ENCODE peak calls at places on chromosomes 3 and 15, in seven cellular contexts. One of them, this sample, is unnamed.

GRCh38 chr3:53680026-53680425 is 166.2 kb downstream of the CHDH start:
- DNase-seq in lung: no peak
- DNase-seq in epithelial cell of proximal tubule: no peak
- DNase-seq in Peyer's patch: no peak
- DNase-seq in choroid plexus epithelial cell: peak; percentile 21
- DNase-seq in fibroblast of lung: peak; percentile 19
- DNase-seq in tibial artery: no peak
- DNase-seq in this sample: no peak

GRCh38 chr15:95470997-95471692 is 859.4 kb upstream of the NR2F2 start:
- DNase-seq in choroid plexus epithelial cell: peak; percentile 87
- DNase-seq in Peyer's patch: no peak
- DNase-seq in epithelial cell of proximal tubule: no peak
- DNase-seq in fibroblast of lung: peak; percentile 11
- DNase-seq in tibial artery: no peak
- DNase-seq in lung: no peak
- DNase-seq in this sample: no peak

GRCh38 chr3:153130312-153130977 is 31.6 kb upstream of the RAP2B start:
- DNase-seq in tibial artery: no peak
- DNase-seq in fibroblast of lung: peak; percentile 66
- DNase-seq in choroid plexus epithelial cell: peak; percentile 77
- DNase-seq in lung: no peak
- DNase-seq in Peyer's patch: no peak
- DNase-seq in epithelial cell of proximal tubule: no peak
- DNase-seq in this sample: peak; percentile 62

GRCh38 chr15:26873846-26874245 is 7.0 kb downstream of the GABRA5 start:
- DNase-seq in Peyer's patch: no peak
- DNase-seq in lung: no peak
- DNase-seq in choroid plexus epithelial cell: no peak
- DNase-seq in epithelial cell of proximal tubule: no peak
- DNase-seq in fibroblast of lung: peak; percentile 36
- DNase-seq in tibial artery: no peak
- DNase-seq in this sample: no peak

GRCh38 chr3:197490098-197490497 is 65.7 kb downstream of the BDH1 start:
- DNase-seq in tibial artery: no peak
- DNase-seq in choroid plexus epithelial cell: peak; percentile 53
- DNase-seq in epithelial cell of proximal tubule: no peak
- DNase-seq in fibroblast of lung: peak; percentile 11
- DNase-seq in Peyer's patch: no peak
- DNase-seq in lung: no peak
- DNase-seq in this sample: peak; percentile 16

GRCh38 chr15:39583586-39584265 is 2.8 kb downstream of the THBS1 start:
- DNase-seq in fibroblast of lung: peak; percentile 61
- DNase-seq in choroid plexus epithelial cell: peak; percentile 71
- DNase-seq in epithelial cell of proximal tubule: no peak
- DNase-seq in lung: no peak
- DNase-seq in tibial artery: no peak
- DNase-seq in Peyer's patch: peak; percentile 58
- DNase-seq in this sample: peak; percentile 59

GRCh38 chr3:55434789-55435188 is 52.3 kb downstream of the WNT5A start:
- DNase-seq in lung: no peak
- DNase-seq in choroid plexus epithelial cell: peak; percentile 59
- DNase-seq in Peyer's patch: no peak
- DNase-seq in tibial artery: no peak
- DNase-seq in epithelial cell of proximal tubule: no peak
- DNase-seq in fibroblast of lung: peak; percentile 37
- DNase-seq in this sample: peak; percentile 29

GRCh38 chr15:67103432-67103831 is 38.0 kb downstream of the SMAD3 start:
- DNase-seq in fibroblast of lung: no peak
- DNase-seq in choroid plexus epithelial cell: no peak
- DNase-seq in Peyer's patch: no peak
- DNase-seq in epithelial cell of proximal tubule: no peak
- DNase-seq in tibial artery: no peak
- DNase-seq in lung: no peak
- DNase-seq in this sample: no peak

GRCh38 chr3:38662544-38662943 is 13.1 kb upstream of the SCN5A start:
- DNase-seq in Peyer's patch: no peak
- DNase-seq in lung: no peak
- DNase-seq in choroid plexus epithelial cell: peak; percentile 68
- DNase-seq in epithelial cell of proximal tubule: peak; percentile 10
- DNase-seq in fibroblast of lung: peak; percentile 51
- DNase-seq in tibial artery: no peak
- DNase-seq in this sample: peak; percentile 40

GRCh38 chr3:124858275-124858674 is 28.9 kb downstream of the ITGB5 start:
- DNase-seq in tibial artery: no peak
- DNase-seq in lung: no peak
- DNase-seq in choroid plexus epithelial cell: peak; percentile 73
- DNase-seq in Peyer's patch: no peak
- DNase-seq in fibroblast of lung: peak; percentile 58
- DNase-seq in epithelial cell of proximal tubule: no peak
- DNase-seq in this sample: peak; percentile 63

GRCh38 chr3:72492240-72492639 is 356.0 kb downstream of the SHQ1 start:
- DNase-seq in fibroblast of lung: peak; percentile 96
- DNase-seq in epithelial cell of proximal tubule: peak; percentile 63
- DNase-seq in tibial artery: peak; percentile 85
- DNase-seq in lung: peak; percentile 51
- DNase-seq in choroid plexus epithelial cell: peak; percentile 94
- DNase-seq in Peyer's patch: no peak
- DNase-seq in this sample: peak; percentile 83

GRCh38 chr15:31217566-31218270 is 108.9 kb upstream of the KLF13 start:
- DNase-seq in lung: no peak
- DNase-seq in choroid plexus epithelial cell: no peak
- DNase-seq in fibroblast of lung: no peak
- DNase-seq in Peyer's patch: no peak
- DNase-seq in epithelial cell of proximal tubule: no peak
- DNase-seq in tibial artery: peak; percentile 35
- DNase-seq in this sample: no peak

GRCh38 chr15:31216210-31216911 is 110.3 kb upstream of the KLF13 start:
- DNase-seq in lung: peak; percentile 97
- DNase-seq in epithelial cell of proximal tubule: peak; percentile 4
- DNase-seq in tibial artery: peak; percentile 92
- DNase-seq in Peyer's patch: peak; percentile 95
- DNase-seq in choroid plexus epithelial cell: peak; percentile 46
- DNase-seq in fibroblast of lung: peak; percentile 89
- DNase-seq in this sample: peak; percentile 90

GRCh38 chr15:31215490-31216209 is 111.0 kb upstream of the KLF13 start:
- DNase-seq in tibial artery: peak; percentile 93
- DNase-seq in choroid plexus epithelial cell: peak; percentile 61
- DNase-seq in fibroblast of lung: peak; percentile 74
- DNase-seq in lung: peak; percentile 90
- DNase-seq in Peyer's patch: peak; percentile 94
- DNase-seq in epithelial cell of proximal tubule: no peak
- DNase-seq in this sample: peak; percentile 66

GRCh38 chr15:31214864-31215489 is 111.7 kb upstream of the KLF13 start:
- DNase-seq in fibroblast of lung: peak; percentile 81
- DNase-seq in epithelial cell of proximal tubule: peak; percentile 73
- DNase-seq in Peyer's patch: peak; percentile 61
- DNase-seq in tibial artery: peak; percentile 92
- DNase-seq in choroid plexus epithelial cell: peak; percentile 29
- DNase-seq in lung: peak; percentile 88
- DNase-seq in this sample: peak; percentile 85

DNA sequence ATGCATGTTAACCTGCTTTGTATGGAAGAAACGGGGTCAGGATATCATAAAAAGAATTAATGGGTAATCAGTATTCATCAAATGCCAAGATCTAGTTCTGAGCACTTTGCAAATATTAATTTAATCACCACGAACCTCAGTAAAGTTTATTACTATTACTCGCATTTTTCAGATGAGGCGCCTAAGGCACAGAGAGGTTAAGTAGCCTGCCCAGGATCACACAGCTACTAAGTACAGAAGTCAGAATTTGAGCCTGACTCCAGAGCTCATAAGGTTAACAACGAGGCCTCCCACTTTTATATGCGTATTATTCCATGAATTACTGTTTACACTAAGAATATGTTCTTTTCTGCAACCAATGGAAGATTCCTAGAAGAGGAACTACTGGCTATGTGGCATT is 109.6 kb upstream of the KLF13 start:
- DNase-seq in choroid plexus epithelial cell: no peak
- DNase-seq in Peyer's patch: no peak
- DNase-seq in tibial artery: no peak
- DNase-seq in fibroblast of lung: no peak
- DNase-seq in epithelial cell of proximal tubule: no peak
- DNase-seq in lung: no peak
- DNase-seq in this sample: no peak
- H3K4me3 ChIP-seq in choroid plexus epithelial cell: no peak overlapping the region
- H3K4me3 ChIP-seq in Peyer's patch: no peak overlapping the region
- H3K4me3 ChIP-seq in tibial artery: no peak overlapping the region
- H3K4me3 ChIP-seq in fibroblast of lung: peak overlapping the region; percentile 42
- H3K4me3 ChIP-seq in epithelial cell of proximal tubule: peak overlapping the region; percentile 61
- H3K4me3 ChIP-seq in lung: no peak overlapping the region
- H3K4me3 ChIP-seq in this sample: no peak overlapping the region

DNA sequence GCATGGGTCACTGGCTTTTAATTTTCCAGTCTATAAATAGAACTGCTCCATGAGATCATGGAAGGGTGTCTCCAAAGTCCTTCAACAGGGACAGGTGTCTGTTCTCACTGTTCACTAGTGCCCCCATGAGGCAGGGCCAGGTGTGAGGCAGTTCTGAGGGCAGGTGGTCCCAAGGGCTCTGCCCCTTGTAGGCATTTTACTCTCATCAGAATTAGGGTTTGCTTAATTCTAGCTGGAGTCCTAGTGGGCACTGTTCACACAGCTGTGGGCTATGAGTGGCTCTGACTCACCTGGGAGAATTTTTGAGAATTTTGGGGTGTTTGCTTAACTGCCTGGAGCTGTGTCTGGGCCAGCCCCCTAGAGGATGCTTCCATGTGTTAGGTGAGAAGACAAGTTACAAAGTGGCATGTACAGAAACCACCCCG is 248.0 kb upstream of the LYSMD4 start:
- DNase-seq in lung: no peak
- DNase-seq in Peyer's patch: no peak
- DNase-seq in choroid plexus epithelial cell: no peak
- DNase-seq in fibroblast of lung: no peak
- DNase-seq in epithelial cell of proximal tubule: no peak
- DNase-seq in tibial artery: no peak
- DNase-seq in this sample: no peak
- TF ChIP-seq CTCF in lung: no peak
- TF ChIP-seq CTCF in Peyer's patch: no peak
- TF ChIP-seq CTCF in choroid plexus epithelial cell: no peak
- TF ChIP-seq CTCF in fibroblast of lung: no peak
- TF ChIP-seq CTCF in epithelial cell of proximal tubule: no peak
- TF ChIP-seq CTCF in tibial artery: no peak
- TF ChIP-seq CTCF in this sample: no peak

GRCh38 chr15:23644829-23645228 is 2.8 kb downstream of the MAGEL2 start:
- DNase-seq in fibroblast of lung: no peak
- DNase-seq in Peyer's patch: no peak
- DNase-seq in tibial artery: no peak
- DNase-seq in lung: no peak
- DNase-seq in epithelial cell of proximal tubule: no peak
- DNase-seq in choroid plexus epithelial cell: no peak
- DNase-seq in this sample: no peak

GRCh38 chr15:23645379-23646164 is 2.1 kb downstream of the MAGEL2 start:
- DNase-seq in Peyer's patch: no peak
- DNase-seq in lung: no peak
- DNase-seq in fibroblast of lung: no peak
- DNase-seq in choroid plexus epithelial cell: no peak
- DNase-seq in epithelial cell of proximal tubule: no peak
- DNase-seq in tibial artery: no peak
- DNase-seq in this sample: no peak

GRCh38 chr15:23646165-23647000 is 1.3 kb downstream of the MAGEL2 start:
- DNase-seq in fibroblast of lung: no peak
- DNase-seq in lung: no peak
- DNase-seq in tibial artery: no peak
- DNase-seq in choroid plexus epithelial cell: no peak
- DNase-seq in epithelial cell of proximal tubule: no peak
- DNase-seq in Peyer's patch: no peak
- DNase-seq in this sample: no peak

GRCh38 chr15:23647001-23647295 is 719 bp downstream of the MAGEL2 start:
- DNase-seq in epithelial cell of proximal tubule: no peak
- DNase-seq in choroid plexus epithelial cell: no peak
- DNase-seq in Peyer's patch: no peak
- DNase-seq in fibroblast of lung: no peak
- DNase-seq in lung: no peak
- DNase-seq in tibial artery: no peak
- DNase-seq in this sample: no peak

DNA sequence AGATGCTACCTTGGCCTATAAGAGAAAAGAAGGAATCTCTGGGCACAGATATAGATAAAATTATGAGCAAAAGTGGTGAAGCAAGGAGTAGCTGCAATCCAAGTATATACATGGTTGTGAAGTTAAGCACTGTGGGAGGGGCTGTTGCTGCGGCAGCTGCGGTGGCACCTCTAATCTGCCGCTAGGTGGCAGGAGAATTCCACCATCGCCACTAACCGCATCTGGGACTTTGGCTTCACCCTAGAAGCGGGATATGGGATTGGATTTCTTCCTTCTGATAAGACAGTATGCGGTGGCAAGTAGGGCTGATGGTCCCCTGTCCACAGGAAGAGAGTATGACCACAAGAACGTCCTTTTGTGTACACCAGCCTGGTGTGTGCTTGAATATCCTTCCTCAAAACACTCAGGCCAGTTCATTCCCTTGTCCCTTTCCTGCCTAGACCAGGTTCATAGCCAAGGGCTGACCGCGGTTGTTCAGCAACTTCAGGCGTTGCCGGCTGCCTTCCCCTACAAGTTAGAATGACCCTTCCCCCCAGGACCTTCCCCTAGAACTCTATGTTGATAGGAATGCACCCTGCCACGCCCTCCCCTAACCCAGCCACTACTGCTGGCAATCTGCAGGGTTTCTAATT is 5.1 kb downstream of the MAGEL2 start:
- DNase-seq in epithelial cell of proximal tubule: no peak
- DNase-seq in tibial artery: no peak
- DNase-seq in lung: peak; percentile 59
- DNase-seq in Peyer's patch: no peak
- DNase-seq in fibroblast of lung: peak; percentile 64
- DNase-seq in choroid plexus epithelial cell: peak; percentile 46
- DNase-seq in this sample: peak; percentile 44
- H3K4me3 ChIP-seq in epithelial cell of proximal tubule: no peak overlapping the region
- H3K4me3 ChIP-seq in tibial artery: no peak overlapping the region
- H3K4me3 ChIP-seq in lung: no peak overlapping the region
- H3K4me3 ChIP-seq in Peyer's patch: no peak overlapping the region
- H3K4me3 ChIP-seq in fibroblast of lung: no peak overlapping the region
- H3K4me3 ChIP-seq in choroid plexus epithelial cell: no peak overlapping the region
- H3K4me3 ChIP-seq in this sample: no peak overlapping the region

GRCh38 chr3:45311327-45311726 is 77.0 kb upstream of the LARS2 start:
- DNase-seq in choroid plexus epithelial cell: no peak
- DNase-seq in tibial artery: no peak
- DNase-seq in lung: no peak
- DNase-seq in epithelial cell of proximal tubule: no peak
- DNase-seq in Peyer's patch: no peak
- DNase-seq in fibroblast of lung: no peak
- DNase-seq in this sample: no peak

GRCh38 chr3:45312836-45313493 is 75.4 kb upstream of the LARS2 start:
- DNase-seq in Peyer's patch: no peak
- DNase-seq in tibial artery: no peak
- DNase-seq in epithelial cell of proximal tubule: no peak
- DNase-seq in choroid plexus epithelial cell: no peak
- DNase-seq in fibroblast of lung: no peak
- DNase-seq in lung: no peak
- DNase-seq in this sample: no peak

GRCh38 chr3:45311953-45312795 is 76.2 kb upstream of the LARS2 start:
- DNase-seq in Peyer's patch: no peak
- DNase-seq in fibroblast of lung: no peak
- DNase-seq in choroid plexus epithelial cell: no peak
- DNase-seq in epithelial cell of proximal tubule: no peak
- DNase-seq in tibial artery: no peak
- DNase-seq in lung: no peak
- DNase-seq in this sample: no peak

GRCh38 chr3:45317710-45318109 is 70.7 kb upstream of the LARS2 start:
- DNase-seq in tibial artery: no peak
- DNase-seq in lung: no peak
- DNase-seq in choroid plexus epithelial cell: no peak
- DNase-seq in epithelial cell of proximal tubule: no peak
- DNase-seq in fibroblast of lung: no peak
- DNase-seq in Peyer's patch: no peak
- DNase-seq in this sample: no peak

GRCh38 chr3:45313743-45314403 is 74.5 kb upstream of the LARS2 start:
- DNase-seq in tibial artery: no peak
- DNase-seq in Peyer's patch: no peak
- DNase-seq in fibroblast of lung: no peak
- DNase-seq in lung: no peak
- DNase-seq in choroid plexus epithelial cell: no peak
- DNase-seq in epithelial cell of proximal tubule: no peak
- DNase-seq in this sample: no peak
- TF ChIP-seq CTCF in tibial artery: no peak
- TF ChIP-seq CTCF in Peyer's patch: no peak
- TF ChIP-seq CTCF in fibroblast of lung: no peak
- TF ChIP-seq CTCF in lung: no peak
- TF ChIP-seq CTCF in choroid plexus epithelial cell: no peak
- TF ChIP-seq CTCF in epithelial cell of proximal tubule: no peak
- TF ChIP-seq CTCF in this sample: no peak

This sample was measured in fibroblast of villous mesenchyme.